ENCODE peak calls at places on chromosomes 6 and 20, in four cellular contexts. H is cardiac muscle cell, P is nephron progenitor cell, A is endothelial cell. C is an unnamed sample.

GRCh38 chr6:114733596-114733995 is 390.8 kb upstream of the HS3ST5 start:
- DNase-seq in H (no peak), P (no peak), A (no peak), C (no peak)

GRCh38 chr6:158897236-158897635 is 78.1 kb upstream of the EZR start:
- DNase-seq in H (no peak), P (no peak), A (no peak), C (no peak)

GRCh38 chr6:116451916-116452315 is 9.3 kb upstream of the CALHM6 start:
- DNase-seq in H (no peak), P (no peak), A (no peak), C (no peak)

GRCh38 chr20:41003143-41003932 is 25.3 kb upstream of the TOP1 start:
- DNase-seq in H (peak), P (no peak), A (no peak), C (no peak)

GRCh38 chr6:145199961-145200360 is 535.4 kb downstream of the EPM2A start:
- DNase-seq in H (peak), P (no peak), A (no peak), C (no peak)

GRCh38 chr6:56377295-56377694 is 129.9 kb upstream of the COL21A1 start:
- DNase-seq in H (no peak), P (no peak), A (no peak), C (no peak)

GRCh38 chr6:166515072-166515810 is 71.2 kb downstream of the RAMACL start:
- DNase-seq in H (peak), P (no peak), A (no peak), C (no peak)

GRCh38 chr6:101462576-101462975 is 69.1 kb downstream of the GRIK2 start:
- DNase-seq in H (peak), P (no peak), A (no peak), C (no peak)

GRCh38 chr20:57322476-57322875 is 7.1 kb upstream of the SPO11 start:
- DNase-seq in H (no peak), P (no peak), A (no peak), C (no peak)

GRCh38 chr20:19396466-19397081 is 184.1 kb downstream of the SLC24A3 start:
- DNase-seq in H (no peak), P (no peak), A (no peak), C (no peak)

GRCh38 chr20:41607791-41608190 is 10.4 kb downstream of the CHD6 start:
- DNase-seq in H (no peak), P (no peak), A (no peak), C (no peak)

GRCh38 chr6:20632696-20633095 is 98.4 kb downstream of the CDKAL1 start:
- DNase-seq in H (no peak), P (no peak), A (no peak), C (no peak)

GRCh38 chr20:62811320-62811719 is 5.5 kb upstream of the COL9A3 start:
- DNase-seq in H (no peak), P (no peak), A (no peak), C (no peak)

GRCh38 chr6:37192669-37193068 is 22.7 kb downstream of the PIM1 start:
- DNase-seq in H (no peak), P (no peak), A (no peak), C (no peak)

GRCh38 chr6:159833997-159834601 is 34.0 kb downstream of the PNLDC1 start:
- DNase-seq in H (no peak), P (no peak), A (no peak), C (no peak)

GRCh38 chr6:87993331-87993730 is 54.3 kb upstream of the SPACA1 start:
- DNase-seq in H (no peak), P (no peak), A (no peak), C (no peak)

GRCh38 chr20:51767018-51767866 is 948 bp downstream of the ATP9A start:
- DNase-seq in H (peak), P (peak), A (peak), C (peak)

GRCh38 chr20:45128066-45128465 is 3.8 kb upstream of the WFDC12 start:
- DNase-seq in H (no peak), P (no peak), A (no peak), C (no peak)

GRCh38 chr20:13276945-13277582 is 56.0 kb downstream of the ISM1 start:
- DNase-seq in H (no peak), P (no peak), A (no peak), C (no peak)

GRCh38 chr6:28349892-28350737 is at the start of gene ZKSCAN3:
- DNase-seq in H (peak), P (peak), A (peak), C (peak)

GRCh38 chr6:87539554-87539953 is 50.2 kb downstream of the RARS2 start:
- DNase-seq in H (no peak), P (no peak), A (no peak), C (no peak)

GRCh38 chr20:58707770-58708169 is 15.2 kb downstream of the NPEPL1 start:
- DNase-seq in H (no peak), P (no peak), A (no peak), C (no peak)

GRCh38 chr6:19833947-19834346 is 3.2 kb upstream of the ID4 start:
- DNase-seq in H (peak), P (no peak), A (no peak), C (no peak)

GRCh38 chr6:152893187-152893586 is 89.7 kb downstream of the FBXO5 start:
- DNase-seq in H (no peak), P (no peak), A (no peak), C (no peak)

GRCh38 chr6:82017773-82018172 is 229.8 kb downstream of the IBTK start:
- DNase-seq in H (no peak), P (no peak), A (no peak), C (no peak)

GRCh38 chr20:29689411-29690225 is 1567.8 kb upstream of the DEFB115 start:
- DNase-seq in H (peak), P (no peak), A (no peak), C (no peak)

GRCh38 chr6:56370591-56371198 is 123.3 kb upstream of the COL21A1 start:
- DNase-seq in H (peak), P (no peak), A (no peak), C (no peak)

GRCh38 chr6:158431036-158431435 is 118.8 kb downstream of the TULP4 start:
- DNase-seq in H (no peak), P (no peak), A (no peak), C (no peak)

GRCh38 chr6:36730424-36731380 is 33.1 kb downstream of the RAB44 start:
- DNase-seq in H (no peak), P (no peak), A (no peak), C (no peak)

GRCh38 chr6:152052061-152052460 is 244.6 kb downstream of the ESR1 start:
- DNase-seq in H (no peak), P (no peak), A (no peak), C (no peak)

GRCh38 chr6:4603291-4603690 is 172.9 kb upstream of the CDYL start:
- DNase-seq in H (peak), P (no peak), A (no peak), C (no peak)

GRCh38 chr6:118680452-118681095 is 29.2 kb upstream of the CEP85L start:
- DNase-seq in H (no peak), P (no peak), A (no peak), C (peak)

GRCh38 chr6:14601490-14601889 is 483.9 kb downstream of the CD83 start:
- DNase-seq in H (no peak), P (no peak), A (no peak), C (no peak)

GRCh38 chr20:24653306-24653705 is 183.9 kb downstream of the SYNDIG1 start:
- DNase-seq in H (no peak), P (no peak), A (no peak), C (no peak)

GRCh38 chr20:53915459-53916172 is 154.8 kb downstream of the BCAS1 start:
- DNase-seq in H (peak), P (peak), A (peak), C (peak)

GRCh38 chr6:25660512-25660911 is 8.5 kb downstream of the SCGN start:
- DNase-seq in H (peak), P (no peak), A (no peak), C (no peak)

GRCh38 chr6:3653528-3654070 is 97.9 kb downstream of the PXDC1 start:
- DNase-seq in H (no peak), P (no peak), A (no peak), C (no peak)

GRCh38 chr6:152089992-152090391 is 282.5 kb downstream of the ESR1 start:
- DNase-seq in H (peak), P (no peak), A (no peak), C (no peak)

DNA sequence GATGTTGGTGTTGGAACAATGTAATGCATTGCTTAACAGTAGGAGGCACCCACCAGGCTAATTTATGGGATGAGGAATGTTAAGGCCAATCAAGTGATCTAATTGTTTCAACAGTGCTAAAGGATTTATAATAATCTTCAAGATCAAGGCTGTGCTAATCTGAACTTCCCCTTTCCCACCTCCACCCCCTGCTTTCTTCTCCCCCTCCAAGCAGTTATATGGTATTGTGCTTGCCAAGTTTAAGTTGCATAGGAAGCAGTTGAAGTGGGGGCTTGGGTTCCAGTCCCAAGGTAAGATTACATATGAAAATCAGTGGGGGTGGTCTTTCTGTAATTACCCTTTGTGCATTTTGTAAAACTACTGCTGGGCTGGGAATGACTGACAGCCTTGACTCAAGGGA is 89.3 kb upstream of the BACH2 start:
- DNase-seq in H (no peak), P (no peak), A (no peak), C (no peak)
- TF ChIP-seq CTCF in H (no peak), P (no peak), A (no peak), C (no peak)

DNA sequence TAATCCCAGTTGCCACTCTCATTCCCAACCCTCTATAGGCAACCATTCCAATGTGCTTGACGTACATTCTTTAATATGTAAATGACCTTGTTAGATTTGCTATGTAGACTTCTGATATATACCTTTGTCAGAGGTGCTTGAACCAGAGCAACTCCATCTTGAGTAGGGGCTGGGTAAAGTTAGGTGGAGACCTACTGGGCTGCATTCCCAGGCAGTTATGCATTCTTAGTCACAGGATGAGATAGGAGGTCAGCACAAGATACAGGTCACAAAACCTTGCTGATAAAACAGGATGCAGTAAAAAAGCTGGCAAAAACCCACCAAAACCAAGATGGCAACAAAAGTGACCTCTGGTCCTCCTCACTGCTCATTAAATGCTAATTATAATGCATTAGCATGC is 8.3 kb upstream of the HM13 start:
- DNase-seq in H (no peak), P (no peak), A (no peak), C (no peak)
- TF ChIP-seq CTCF in H (no peak), P (no peak), A (no peak), C (no peak)

GRCh38 chr6:69487688-69488087 is 309.1 kb downstream of the LMBRD1 start:
- DNase-seq in H (no peak), P (no peak), A (no peak), C (no peak)
- TF ChIP-seq CTCF in H (no peak), P (peak), A (peak), C (peak)

GRCh38 chr6:106556368-106556960 is 72.8 kb downstream of the RTN4IP1 start:
- DNase-seq in H (peak), P (no peak), A (no peak), C (no peak)
- TF ChIP-seq CTCF in H (peak), P (no peak), A (no peak), C (no peak)

GRCh38 chr6:108142240-108142639 is 23.6 kb upstream of the NR2E1 start:
- DNase-seq in H (no peak), P (no peak), A (no peak), C (no peak)

GRCh38 chr6:108145639-108146038 is 20.2 kb upstream of the NR2E1 start:
- DNase-seq in H (no peak), P (no peak), A (no peak), C (no peak)
- TF ChIP-seq CTCF in H (no peak), P (peak), A (peak), C (peak)

GRCh38 chr6:106746660-106747059 is 117.3 kb downstream of the QRSL1 start:
- DNase-seq in H (peak), P (no peak), A (no peak), C (no peak)
- TF ChIP-seq CTCF in H (no peak), P (no peak), A (no peak), C (no peak)

DNA sequence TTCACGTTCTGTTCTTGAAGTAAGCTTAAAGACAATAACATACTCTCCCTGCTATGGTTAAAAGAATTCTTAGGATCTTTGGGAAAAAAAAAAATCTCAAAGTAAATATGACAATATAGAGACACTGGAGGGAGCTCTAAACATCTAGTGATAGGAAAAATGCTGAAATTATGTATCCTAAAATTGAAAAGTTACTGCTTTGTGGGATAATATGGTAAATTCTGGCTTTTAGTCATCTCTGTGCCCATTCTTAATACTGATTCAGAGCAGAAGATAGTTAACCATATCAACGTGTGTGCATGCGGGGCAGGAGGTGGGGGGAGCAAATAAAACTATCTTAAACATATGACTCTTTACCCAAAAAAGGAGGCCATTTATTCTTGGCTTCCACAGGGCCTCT is 165.4 kb downstream of the GMPR start:
- DNase-seq in H (peak), P (no peak), A (no peak), C (no peak)
- TF ChIP-seq CTCF in H (peak), P (no peak), A (no peak), C (no peak)

GRCh38 chr20:47857142-47857993 is 72.1 kb upstream of the SULF2 start:
- DNase-seq in H (peak), P (peak), A (no peak), C (no peak)

GRCh38 chr20:47851774-47852173 is 66.5 kb upstream of the SULF2 start:
- DNase-seq in H (no peak), P (no peak), A (no peak), C (no peak)

GRCh38 chr20:47857994-47858557 is 72.8 kb upstream of the SULF2 start:
- DNase-seq in H (peak), P (no peak), A (no peak), C (no peak)

GRCh38 chr20:47855799-47856198 is 70.5 kb upstream of the SULF2 start:
- DNase-seq in H (no peak), P (no peak), A (no peak), C (no peak)

DNA sequence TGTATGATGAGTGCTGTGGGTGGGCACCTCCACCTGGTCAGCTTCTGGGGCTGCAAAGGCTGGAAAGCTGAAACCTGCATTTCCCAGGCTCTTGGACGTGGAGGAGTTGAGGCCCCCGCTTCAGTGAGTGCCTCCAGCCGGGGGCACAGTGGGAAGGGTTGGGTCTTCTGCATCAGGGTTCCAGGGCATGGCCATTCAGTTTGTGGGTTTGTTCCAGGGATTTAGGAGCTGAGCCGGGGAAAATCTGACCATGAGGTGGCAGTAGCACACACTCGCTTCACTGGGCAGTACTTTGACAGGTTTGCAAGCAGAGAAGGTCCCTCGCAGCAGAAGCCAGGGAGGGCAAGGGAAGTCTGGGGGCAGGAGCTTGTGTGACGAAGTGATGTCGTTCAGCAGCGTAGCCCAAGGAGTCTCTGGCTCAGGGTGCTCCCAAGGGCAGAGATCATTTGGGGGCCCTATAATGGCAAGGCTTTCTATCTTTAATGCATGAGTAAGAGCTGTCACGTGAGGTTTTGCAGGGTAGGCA is 69.5 kb upstream of the SULF2 start:
- DNase-seq in H (peak), P (no peak), A (peak), C (peak)
- TF ChIP-seq CTCF in H (peak), P (no peak), A (no peak), C (peak)

GRCh38 chr20:10481671-10482070 is 46.6 kb downstream of the SLX4IP start:
- DNase-seq in H (no peak), P (no peak), A (no peak), C (no peak)

GRCh38 chr20:10476319-10476724 is 41.2 kb downstream of the SLX4IP start:
- DNase-seq in H (no peak), P (no peak), A (no peak), C (no peak)

GRCh38 chr20:10478205-10478604 is 43.1 kb downstream of the SLX4IP start:
- DNase-seq in H (no peak), P (no peak), A (no peak), C (no peak)

GRCh38 chr20:10475225-10475624 is 40.1 kb downstream of the SLX4IP start:
- DNase-seq in H (no peak), P (no peak), A (no peak), C (no peak)

DNA sequence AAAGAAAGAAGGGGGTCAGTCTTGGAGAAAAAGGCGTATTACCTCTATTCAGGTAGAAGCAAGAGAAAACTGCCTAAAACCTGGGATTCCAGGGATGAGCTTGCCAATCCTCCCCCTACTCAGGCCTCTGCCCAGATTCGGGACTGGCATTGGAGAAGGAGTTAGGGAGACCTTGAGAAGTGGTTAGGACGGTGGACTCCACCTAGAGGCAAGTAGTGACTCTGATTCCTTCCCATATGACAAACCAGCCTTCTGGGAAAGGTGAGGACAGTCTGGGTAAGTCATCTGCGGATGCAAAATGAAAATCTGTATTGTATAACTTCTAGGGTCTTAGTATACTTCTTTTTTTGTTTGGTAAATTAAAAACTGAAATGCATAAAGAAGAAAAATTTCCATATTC is 43.8 kb downstream of the SLX4IP start:
- DNase-seq in H (no peak), P (no peak), A (no peak), C (no peak)
- TF ChIP-seq CTCF in H (no peak), P (no peak), A (no peak), C (no peak)